ENCODE peak calls at places on chromosomes 4 and X, in six cellular contexts. E, N, P, K, R and I are unnamed samples.

GRCh38 chrX:154420402-154420756 is 8.1 kb upstream of the ATP6AP1 start:
- DNase-seq in E (no peak), N (no peak), P (no peak), K (no peak), R (no peak), I (no peak)

GRCh38 chr4:122577189-122577553 is 43.7 kb downstream of the IL21 start:
- DNase-seq in E (no peak), N (no peak), P (no peak), K (no peak), R (no peak), I (no peak)

GRCh38 chrX:67574696-67575095 is 30.9 kb downstream of the AR start:
- DNase-seq in E (peak), N (no peak), P (no peak), K (no peak), R (peak), I (no peak)

GRCh38 chrX:48961585-48962091 is 4.2 kb upstream of the OTUD5 start:
- DNase-seq in E (peak), N (no peak), P (no peak), K (no peak), R (no peak), I (peak)

GRCh38 chrX:110408949-110409588 is 50.4 kb downstream of the RTL9 start:
- DNase-seq in E (peak), N (no peak), P (no peak), K (no peak), R (no peak), I (peak)

GRCh38 chr4:78510681-78511080 is 40.9 kb upstream of the ANXA3 start:
- DNase-seq in E (no peak), N (no peak), P (no peak), K (no peak), R (peak), I (no peak)

GRCh38 chrX:66074920-66075879 is 35.3 kb upstream of the VSIG4 start:
- DNase-seq in E (no peak), N (peak), P (no peak), K (peak), R (peak), I (no peak)

GRCh38 chrX:21757960-21758359 is at the start of gene SMPX:
- DNase-seq in E (no peak), N (no peak), P (no peak), K (no peak), R (no peak), I (no peak)

GRCh38 chrX:104253567-104254441 is 929 bp downstream of the ESX1 start:
- DNase-seq in E (no peak), N (no peak), P (no peak), K (no peak), R (no peak), I (no peak)

GRCh38 chrX:118685393-118685792 is 42.0 kb upstream of the IL13RA1 start:
- DNase-seq in E (no peak), N (no peak), P (no peak), K (no peak), R (no peak), I (no peak)

GRCh38 chrX:112521658-112522057 is 158.1 kb downstream of the LHFPL1 start:
- DNase-seq in E (no peak), N (no peak), P (no peak), K (no peak), R (no peak), I (no peak)

GRCh38 chr4:177005801-177006230 is 213.1 kb upstream of the VEGFC start:
- DNase-seq in E (peak), N (no peak), P (no peak), K (no peak), R (peak), I (peak)

GRCh38 chr4:83353516-83353915 is 18.9 kb upstream of the HPSE start:
- DNase-seq in E (no peak), N (no peak), P (no peak), K (no peak), R (no peak), I (no peak)

GRCh38 chr4:120749445-120750151 is 172.9 kb downstream of the PRDM5 start:
- DNase-seq in E (no peak), N (no peak), P (no peak), K (peak), R (no peak), I (no peak)

GRCh38 chr4:153387981-153388380 is 43.5 kb downstream of the MND1 start:
- DNase-seq in E (no peak), N (no peak), P (no peak), K (no peak), R (no peak), I (no peak)

GRCh38 chrX:120664081-120664480 is 34.2 kb upstream of the C1GALT1C1 start:
- DNase-seq in E (peak), N (no peak), P (no peak), K (no peak), R (peak), I (peak)

GRCh38 chr4:103104886-103105285 is 5.3 kb upstream of the BDH2 start:
- DNase-seq in E (no peak), N (no peak), P (no peak), K (no peak), R (no peak), I (no peak)

GRCh38 chr4:8589831-8590545 is 2.6 kb upstream of the CPZ start:
- DNase-seq in E (peak), N (peak), P (no peak), K (no peak), R (peak), I (peak)

GRCh38 chr4:101393256-101393655 is 45.9 kb upstream of the PPP3CA start:
- DNase-seq in E (peak), N (no peak), P (peak), K (no peak), R (peak), I (peak)

GRCh38 chr4:127783971-127784519 is 1.9 kb downstream of the HSPA4L start:
- DNase-seq in E (no peak), N (no peak), P (no peak), K (no peak), R (no peak), I (no peak)

GRCh38 chr4:147924604-147925412 is 192.9 kb downstream of the ARHGAP10 start:
- DNase-seq in E (peak), N (no peak), P (no peak), K (peak), R (peak), I (peak)

GRCh38 chr4:16418814-16419213 is 192.5 kb upstream of the TAPT1 start:
- DNase-seq in E (peak), N (no peak), P (peak), K (no peak), R (no peak), I (peak)

GRCh38 chrX:40434947-40435346 is 145.8 kb upstream of the ATP6AP2 start:
- DNase-seq in E (peak), N (no peak), P (no peak), K (peak), R (peak), I (peak)

GRCh38 chr4:23365086-23365485 is 524.8 kb downstream of the PPARGC1A start:
- DNase-seq in E (no peak), N (no peak), P (no peak), K (no peak), R (no peak), I (no peak)

GRCh38 chr4:85565761-85566480 is 91.0 kb downstream of the ARHGAP24 start:
- DNase-seq in E (peak), N (no peak), P (peak), K (no peak), R (peak), I (peak)